ENCODE peak calls at places on chromosomes 4 and X, in six cellular contexts. Q is NAMALWA, E is DMS53, P is endodermal cell, G is WTC11, C is left cardiac atrium. W is an unnamed sample.

GRCh38 chrX:29913647-29914046 is 301.7 kb upstream of the MAGEB2 start:
- DNase-seq in Q (no peak), E (no peak), P (no peak), G (no peak), C (no peak), W (peak)

GRCh38 chr4:120694973-120695372 is 227.6 kb downstream of the PRDM5 start:
- DNase-seq in Q (no peak), E (peak), P (no peak), G (no peak), C (no peak), W (peak)

GRCh38 chr4:37584087-37584486 is 102.1 kb downstream of the RELL1 start:
- DNase-seq in Q (no peak), E (no peak), P (no peak), G (no peak), C (no peak), W (no peak)

GRCh38 chr4:6476893-6477292 is 4.5 kb upstream of the PPP2R2C start:
- DNase-seq in Q (no peak), E (no peak), P (peak), G (no peak), C (no peak), W (no peak)

GRCh38 chrX:110477593-110478228 is 119.1 kb downstream of the RTL9 start:
- DNase-seq in Q (no peak), E (no peak), P (peak), G (no peak), C (no peak), W (no peak)

GRCh38 chr4:116930329-116930728 is 155.0 kb downstream of the TRAM1L1 start:
- DNase-seq in Q (no peak), E (no peak), P (no peak), G (no peak), C (no peak), W (no peak)

GRCh38 chr4:6362896-6363295 is 93.2 kb downstream of the WFS1 start:
- DNase-seq in Q (peak), E (peak), P (peak), G (peak), C (peak), W (peak)

GRCh38 chr4:137650051-137650450 is 117.8 kb upstream of the PCDH18 start:
- DNase-seq in Q (no peak), E (no peak), P (no peak), G (no peak), C (no peak), W (no peak)

GRCh38 chrX:104668550-104668949 is 102.6 kb downstream of the IL1RAPL2 start:
- DNase-seq in Q (peak), E (peak), P (no peak), G (no peak), C (no peak), W (peak)

GRCh38 chrX:103356897-103357296 is 591 bp downstream of the TCEAL9 start:
- DNase-seq in Q (peak), E (peak), P (peak), G (no peak), C (peak), W (no peak)

GRCh38 chr4:7208509-7209451 is 16.4 kb downstream of the SORCS2 start:
- DNase-seq in Q (no peak), E (no peak), P (no peak), G (no peak), C (no peak), W (no peak)

GRCh38 chrX:40402771-40403533 is 177.8 kb upstream of the ATP6AP2 start:
- DNase-seq in Q (no peak), E (peak), P (peak), G (no peak), C (peak), W (peak)

GRCh38 chrX:40111868-40112267 is 14.1 kb upstream of the BCOR start:
- DNase-seq in Q (no peak), E (no peak), P (no peak), G (no peak), C (no peak), W (no peak)

GRCh38 chr4:34733185-34733916 is 1511.0 kb downstream of the ARAP2 start:
- DNase-seq in Q (no peak), E (no peak), P (no peak), G (no peak), C (no peak), W (no peak)

GRCh38 chr4:13700196-13701140 is 72.9 kb upstream of the BOD1L1 start:
- DNase-seq in Q (no peak), E (no peak), P (no peak), G (no peak), C (no peak), W (peak)

GRCh38 chr4:37767546-37767945 is 58.9 kb upstream of the PGM2 start:
- DNase-seq in Q (no peak), E (peak), P (no peak), G (no peak), C (peak), W (peak)

GRCh38 chr4:150108693-150109092 is 30.4 kb downstream of the DCLK2 start:
- DNase-seq in Q (no peak), E (no peak), P (no peak), G (no peak), C (no peak), W (no peak)

GRCh38 chrX:97158270-97158669 is 274.6 kb downstream of the RPA4 start:
- DNase-seq in Q (no peak), E (peak), P (no peak), G (no peak), C (no peak), W (no peak)

GRCh38 chr4:141853091-141853734 is 216.8 kb downstream of the IL15 start:
- DNase-seq in Q (no peak), E (peak), P (no peak), G (no peak), C (no peak), W (no peak)

GRCh38 chr4:130422255-130422654 is 1326.3 kb downstream of the C4orf33 start:
- DNase-seq in Q (peak), E (no peak), P (no peak), G (no peak), C (no peak), W (no peak)

GRCh38 chrX:45614853-45615252 is 414.2 kb upstream of the DIPK2B start:
- DNase-seq in Q (no peak), E (no peak), P (no peak), G (no peak), C (no peak), W (no peak)

GRCh38 chrX:24693453-24694202 is at the start of gene POLA1:
- DNase-seq in Q (peak), E (peak), P (peak), G (peak), C (peak), W (peak)

GRCh38 chrX:74923942-74924448 is 1.3 kb downstream of the NEXMIF start:
- DNase-seq in Q (no peak), E (peak), P (no peak), G (peak), C (peak), W (peak)

GRCh38 chr4:57044996-57045395 is 65.2 kb downstream of the IGFBP7 start:
- DNase-seq in Q (no peak), E (no peak), P (no peak), G (no peak), C (no peak), W (peak)

GRCh38 chr4:76665139-76665538 is 230.1 kb downstream of the SHROOM3 start:
- DNase-seq in Q (no peak), E (no peak), P (no peak), G (no peak), C (no peak), W (peak)

GRCh38 chr4:86367577-86367976 is 7.7 kb upstream of the MAPK10 start:
- DNase-seq in Q (no peak), E (no peak), P (no peak), G (no peak), C (no peak), W (peak)

GRCh38 chrX:39047174-39047573 is 245.9 kb downstream of the MID1IP1 start:
- DNase-seq in Q (peak), E (no peak), P (no peak), G (no peak), C (no peak), W (no peak)

GRCh38 chr4:5711479-5712184 is 631 bp downstream of the EVC start:
- DNase-seq in Q (no peak), E (no peak), P (peak), G (peak), C (peak), W (peak)

W was measured in iris pigment epithelial cell.